ENCODE peak calls at places on chromosomes 11 and 22, in five cellular contexts. G is NCI-H460; Q is activated CD8-positive, alpha-beta T cell treated with anti-CD3 and anti-CD28 coated beads, Interleukin-2, amount 10 ng/mL, durations not matched to agents 7 days and 5 days; Z is naive thymus-derived CD8-positive, alpha-beta T cell; W is activated T-helper 1 cell treated with Interleukin-2 at 50 U/mL for 16 hours. C is an unnamed sample.

GRCh38 chr11:8017894-8018741 is 31.0 kb downstream of the EIF3F start:
- DNase-seq in W (no peak), G (no peak), Q (no peak), Z (no peak), C (no peak)

GRCh38 chr22:47207846-47208554 is 445.6 kb downstream of the TBC1D22A start:
- DNase-seq in Z (no peak), Q (no peak), W (no peak), G (no peak), C (no peak)

GRCh38 chr11:35099278-35100018 is 39.5 kb upstream of the CD44 start:
- DNase-seq in Z (no peak), Q (no peak), G (no peak), W (no peak), C (no peak)

GRCh38 chr22:32079110-32080089 is 36.3 kb downstream of the SLC5A1 start:
- DNase-seq in Q (no peak), W (no peak), Z (no peak), G (peak), C (no peak)

GRCh38 chr22:20645954-20646353 is 128.0 kb upstream of the SERPIND1 start:
- DNase-seq in Q (no peak), Z (no peak), G (no peak), W (no peak), C (no peak)

GRCh38 chr22:18955696-18956095 is 19.6 kb upstream of the PRODH start:
- DNase-seq in Z (no peak), Q (no peak), G (no peak), W (no peak), C (no peak)

GRCh38 chr11:126963603-126964353 is 36.8 kb downstream of the KIRREL3 start:
- DNase-seq in Z (no peak), Q (no peak), W (no peak), G (no peak), C (no peak)

GRCh38 chr11:36622431-36623136 is 24.5 kb upstream of the RAG2 start:
- DNase-seq in W (no peak), G (peak), Q (no peak), Z (no peak), C (peak)

GRCh38 chr11:79296113-79296512 is 144.7 kb downstream of the TENM4 start:
- DNase-seq in Q (no peak), G (no peak), Z (no peak), W (no peak), C (no peak)

GRCh38 chr22:50691521-50691920 is 18.9 kb downstream of the SHANK3 start:
- DNase-seq in Q (peak), Z (no peak), W (no peak), G (no peak), C (peak)

GRCh38 chr22:39808087-39808486 is 85.5 kb downstream of the ENTHD1 start:
- DNase-seq in G (peak), Q (no peak), W (no peak), Z (peak), C (peak)

GRCh38 chr11:91851908-91852307 is 372.7 kb upstream of the FAT3 start:
- DNase-seq in Z (no peak), G (no peak), Q (no peak), W (no peak), C (no peak)

GRCh38 chr22:26648011-26648497 is 9.3 kb upstream of the MIAT start:
- DNase-seq in G (no peak), Q (peak), Z (peak), W (peak), C (peak)

GRCh38 chr22:35938226-35938625 is 90.4 kb downstream of the RBFOX2 start:
- DNase-seq in Z (no peak), W (no peak), Q (no peak), G (no peak), C (no peak)

GRCh38 chr11:71240865-71241691 is 11.3 kb downstream of the SHANK2 start:
- DNase-seq in W (no peak), Q (no peak), G (peak), Z (no peak), C (no peak)

GRCh38 chr11:21144556-21144955 is 475.2 kb downstream of the NELL1 start:
- DNase-seq in G (no peak), Z (no peak), Q (no peak), W (no peak), C (no peak)

GRCh38 chr11:102320679-102321078 is 3.4 kb downstream of the BIRC3 start:
- DNase-seq in Z (no peak), W (no peak), G (no peak), Q (no peak), C (no peak)

GRCh38 chr11:105168457-105168856 is 28.9 kb upstream of the CARD18 start:
- DNase-seq in Q (no peak), Z (no peak), G (no peak), W (no peak), C (no peak)

GRCh38 chr11:2482745-2483144 is 37.9 kb downstream of the KCNQ1 start:
- DNase-seq in Z (no peak), W (no peak), G (no peak), Q (no peak), C (no peak)

GRCh38 chr11:95076416-95076815 is 9.7 kb downstream of the SRSF8 start:
- DNase-seq in G (no peak), Z (no peak), W (no peak), Q (peak), C (no peak)

GRCh38 chr11:65014146-65014960 is at the start of gene ARL2:
- DNase-seq in Z (peak), G (peak), Q (peak), W (no peak), C (peak)

GRCh38 chr22:24986816-24987215 is 34.3 kb downstream of the KIAA1671 start:
- DNase-seq in G (no peak), Z (no peak), Q (peak), W (no peak), C (no peak)

GRCh38 chr11:108226036-108226435 is 3.2 kb downstream of the ATM start:
- DNase-seq in G (no peak), Z (no peak), W (no peak), Q (peak), C (no peak)

GRCh38 chr11:117973446-117973922 is 12.7 kb upstream of the IL10RA start:
- DNase-seq in W (no peak), Q (no peak), Z (no peak), G (no peak), C (no peak)

GRCh38 chr11:33234397-33235168 is 22.6 kb upstream of the HIPK3 start:
- DNase-seq in G (no peak), W (no peak), Q (no peak), Z (no peak), C (no peak)

GRCh38 chr11:57131080-57131790 is 50.5 kb upstream of the LRRC55 start:
- DNase-seq in G (no peak), Q (no peak), Z (no peak), W (no peak), C (no peak)

GRCh38 chr11:8765294-8765693 is 82.7 kb downstream of the RPL27A start:
- DNase-seq in W (no peak), Q (no peak), G (no peak), Z (no peak), C (no peak)

GRCh38 chr22:37190262-37190780 is 2.3 kb upstream of the C1QTNF6 start:
- DNase-seq in Q (no peak), Z (no peak), W (no peak), G (no peak), C (no peak)

GRCh38 chr11:15309296-15309695 is 194.6 kb downstream of the INSC start:
- DNase-seq in G (no peak), W (no peak), Z (no peak), Q (no peak), C (no peak)

GRCh38 chr11:133927690-133928627 is 28.8 kb downstream of the IGSF9B start:
- DNase-seq in Q (peak), G (peak), Z (peak), W (peak), C (peak)

GRCh38 chr11:19777342-19778102 is 64.9 kb downstream of the NAV2 start:
- DNase-seq in G (no peak), Z (no peak), W (no peak), Q (no peak), C (no peak)

GRCh38 chr11:353315-353857 is 15.9 kb upstream of the B4GALNT4 start:
- DNase-seq in W (no peak), Z (no peak), G (no peak), Q (no peak), C (no peak)

GRCh38 chr22:22913989-22914388 is 26.4 kb downstream of the IGLL5 start:
- DNase-seq in Z (no peak), W (no peak), Q (no peak), G (no peak), C (peak)

GRCh38 chr11:121534131-121535093 is 81.6 kb upstream of the SORL1-AS1 start:
- DNase-seq in W (no peak), Q (no peak), Z (no peak), G (no peak), C (no peak)

GRCh38 chr11:75557649-75558494 is 4.2 kb upstream of the SERPINH1 start:
- DNase-seq in Z (no peak), G (no peak), Q (no peak), W (no peak), C (no peak)

GRCh38 chr11:65500262-65501004 is 1.6 kb downstream of the MALAT1 start:
- DNase-seq in G (no peak), Z (no peak), W (no peak), Q (peak), C (peak)

GRCh38 chr11:122776546-122776945 is 61.8 kb upstream of the CRTAM start:
- DNase-seq in W (no peak), Q (no peak), Z (no peak), G (no peak), C (no peak)

GRCh38 chr22:47437636-47438035 is 675.2 kb downstream of the TBC1D22A start:
- DNase-seq in Q (no peak), Z (no peak), G (no peak), W (no peak), C (no peak)

GRCh38 chr11:115736146-115736545 is 231.9 kb upstream of the CADM1 start:
- DNase-seq in W (no peak), G (no peak), Q (no peak), Z (no peak), C (no peak)

GRCh38 chr22:25202290-25202921 is 2.7 kb downstream of the CRYBB3 start:
- DNase-seq in Q (peak), W (no peak), G (peak), Z (peak), C (peak)